ENCODE peak calls at places on chromosomes 7 and 10, in nine cellular contexts. Y is bronchial epithelial cell, B is spleen, L is NCI-H1105, T is posterior vena cava, S is B cell, Z is H7, M is SK-MEL-5, X is Kasumi-1. G is an unnamed sample.

GRCh38 chr10:43351301-43351700 is 20.1 kb upstream of the FXYD4 start:
- DNase-seq in B (no peak), S (no peak), M (no peak), T (no peak), L (no peak), Z (no peak), Y (no peak), X (no peak), G (no peak)

GRCh38 chr10:12703813-12704212 is 297.7 kb downstream of the CCDC3 start:
- DNase-seq in L (no peak), S (no peak), M (no peak), Y (peak), B (no peak), Z (no peak), X (no peak), T (no peak), G (no peak)

GRCh38 chr7:98178321-98178720 is 32.9 kb upstream of the BHLHA15 start:
- DNase-seq in Y (peak), B (no peak), T (no peak), S (no peak), X (no peak), M (no peak), L (no peak), Z (no peak), G (no peak)

GRCh38 chr10:123496336-123496735 is 169.8 kb upstream of the GPR26 start:
- DNase-seq in L (peak), M (no peak), T (no peak), S (no peak), Y (no peak), X (no peak), Z (no peak), B (no peak), G (no peak)

GRCh38 chr10:100737359-100738054 is 7.9 kb upstream of the PAX2 start:
- DNase-seq in T (no peak), Y (no peak), L (no peak), S (peak), X (peak), Z (peak), B (peak), M (no peak), G (no peak)

GRCh38 chr7:137696376-137696775 is 150.4 kb downstream of the DGKI start:
- DNase-seq in M (no peak), B (no peak), X (no peak), L (no peak), Z (no peak), Y (no peak), T (no peak), S (no peak), G (no peak)

GRCh38 chr10:116607336-116607735 is 13.4 kb upstream of the PNLIPRP2 start:
- DNase-seq in Z (no peak), T (no peak), S (no peak), M (no peak), L (no peak), B (no peak), Y (no peak), X (no peak), G (no peak)

GRCh38 chr10:83908987-83909386 is 230.3 kb upstream of the GHITM start:
- DNase-seq in Y (no peak), M (peak), L (no peak), B (no peak), S (no peak), Z (no peak), T (no peak), X (no peak), G (no peak)

GRCh38 chr7:38274493-38274892 is 1.1 kb upstream of the TARP start:
- DNase-seq in L (no peak), X (no peak), S (no peak), Y (no peak), M (no peak), Z (no peak), T (no peak), B (no peak), G (no peak)

GRCh38 chr10:3654496-3654895 is 130.5 kb downstream of the KLF6 start:
- DNase-seq in Y (no peak), B (no peak), S (no peak), X (no peak), L (no peak), Z (no peak), T (no peak), M (no peak), G (no peak)

GRCh38 chr7:112067205-112067604 is 139.0 kb downstream of the DOCK4 start:
- DNase-seq in S (no peak), T (no peak), X (no peak), L (no peak), Y (no peak), Z (no peak), B (no peak), M (no peak), G (no peak)

GRCh38 chr7:147584771-147585193 is 1005.8 kb upstream of the C7orf33 start:
- DNase-seq in B (no peak), Z (no peak), Y (no peak), T (no peak), L (no peak), M (no peak), X (no peak), S (no peak), G (no peak)

GRCh38 chr10:12984165-12984747 is 17.3 kb downstream of the CCDC3 start:
- DNase-seq in X (no peak), S (no peak), Y (peak), M (no peak), T (no peak), L (no peak), B (no peak), Z (no peak), G (no peak)

GRCh38 chr7:100342761-100343160 is 15.2 kb upstream of the PILRB start:
- DNase-seq in S (no peak), T (no peak), L (no peak), X (no peak), M (peak), B (peak), Y (no peak), Z (no peak), G (no peak)

GRCh38 chr7:45924283-45924682 is 3.2 kb upstream of the IGFBP3 start:
- DNase-seq in X (no peak), Y (peak), S (no peak), T (no peak), M (peak), B (no peak), L (no peak), Z (no peak), G (no peak)

GRCh38 chr10:1022413-1022812 is 3.2 kb downstream of the IDI2 start:
- DNase-seq in M (peak), X (no peak), B (no peak), T (no peak), S (no peak), L (no peak), Y (no peak), Z (peak), G (no peak)

GRCh38 chr10:35510891-35511290 is 94.2 kb upstream of the GJD4 start:
- DNase-seq in Y (no peak), M (no peak), X (no peak), Z (no peak), B (no peak), L (no peak), T (no peak), S (no peak), G (no peak)

GRCh38 chr10:89086801-89087513 is 96.4 kb downstream of the FAS start:
- DNase-seq in Z (peak), X (no peak), Y (no peak), T (peak), B (peak), S (no peak), L (no peak), M (no peak), G (no peak)

GRCh38 chr7:72446131-72446530 is 34.0 kb upstream of the CALN1 start:
- DNase-seq in X (no peak), Y (no peak), T (peak), S (no peak), L (no peak), Z (no peak), M (no peak), B (no peak), G (no peak)

GRCh38 chr10:19819419-19820033 is 3.3 kb downstream of the PLXDC2 start:
- DNase-seq in L (no peak), Y (peak), M (peak), B (no peak), T (no peak), Z (peak), S (peak), X (peak), G (no peak)

GRCh38 chr10:24552346-24553016 is 171.2 kb downstream of the ARHGAP21 start:
- DNase-seq in Y (peak), Z (peak), M (peak), T (no peak), B (no peak), X (no peak), L (no peak), S (no peak), G (no peak)

GRCh38 chr7:151796091-151796870 is 80.6 kb downstream of the PRKAG2 start:
- DNase-seq in M (no peak), B (peak), Z (peak), S (no peak), Y (peak), X (no peak), L (no peak), T (peak), G (no peak)

GRCh38 chr10:79221110-79222051 is 125.9 kb upstream of the PPIF start:
- DNase-seq in B (peak), M (no peak), Y (peak), X (no peak), L (no peak), S (no peak), Z (peak), T (peak), G (no peak)

GRCh38 chr10:94524711-94525110 is 20.9 kb upstream of the HELLS start:
- DNase-seq in L (no peak), B (no peak), T (no peak), Y (no peak), M (no peak), S (no peak), X (no peak), Z (no peak), G (no peak)

GRCh38 chr7:77425151-77426051 is 9.3 kb upstream of the GSAP start:
- DNase-seq in T (no peak), X (no peak), Z (peak), M (peak), S (no peak), L (no peak), B (no peak), Y (peak), G (no peak)

GRCh38 chr10:12432402-12433189 is 83.2 kb downstream of the CAMK1D start:
- DNase-seq in M (no peak), Y (no peak), S (no peak), B (peak), L (no peak), X (no peak), T (no peak), Z (no peak), G (no peak)

GRCh38 chr7:140402178-140402835 is 1.6 kb upstream of the RAB19 start:
- DNase-seq in S (no peak), Z (no peak), L (no peak), X (no peak), Y (peak), B (no peak), T (no peak), M (peak), G (no peak)

GRCh38 chr7:140645166-140645565 is 4.6 kb upstream of the DENND2A start:
- DNase-seq in X (no peak), L (no peak), B (peak), T (peak), Z (peak), Y (no peak), M (peak), S (no peak), G (no peak)

GRCh38 chr10:88372051-88372450 is 211.1 kb downstream of the RNLS start:
- DNase-seq in T (no peak), M (no peak), X (no peak), L (no peak), Y (no peak), S (no peak), B (no peak), Z (no peak), G (no peak)

GRCh38 chr7:157434231-157434630 is 97.4 kb downstream of the DNAJB6 start:
- DNase-seq in S (no peak), Y (no peak), B (no peak), L (no peak), X (no peak), M (no peak), T (peak), Z (no peak), G (no peak)

GRCh38 chr10:113517893-113518240 is 35.0 kb upstream of the HABP2 start:
- DNase-seq in Y (no peak), L (no peak), T (no peak), X (no peak), M (no peak), Z (no peak), S (no peak), B (no peak), G (no peak)

G was measured in GDM1.